ENCODE peak calls at places on chromosome 3, in six cellular contexts. L is heart right ventricle, F is uterus, D is fibroblast of pulmonary artery, U is heart left ventricle, N is breast epithelium. A is an unnamed sample.
A peak's percentile ranks its signal among the peaks of the same experiment; 100 is the strongest.

GRCh38 chr3:99248913-99249312 is 347.4 kb upstream of the DCBLD2 start:
- DNase-seq in L (no peak), F (no peak), D (peak; percentile 31), U (no peak), N (no peak), A (no peak)

GRCh38 chr3:191020730-191021405 is 158.4 kb upstream of the GMNC start:
- DNase-seq in L (no peak), F (no peak), D (peak; percentile 18), U (no peak), N (no peak), A (no peak)

GRCh38 chr3:171835613-171836012 is 7.5 kb upstream of the TMEM212 start:
- DNase-seq in L (no peak), F (no peak), D (no peak), U (no peak), N (no peak), A (no peak)

GRCh38 chr3:44845528-44846520 is 15.9 kb upstream of the TMEM42 start:
- DNase-seq in L (peak; percentile 78), F (peak; percentile 27), D (peak; percentile 88), U (peak; percentile 70), N (no peak), A (no peak)

GRCh38 chr3:945738-946137 is 147.1 kb upstream of the CNTN6 start:
- DNase-seq in L (no peak), F (no peak), D (no peak), U (no peak), N (no peak), A (no peak)

GRCh38 chr3:135229018-135229495 is 434.0 kb downstream of the EPHB1 start:
- DNase-seq in L (peak; percentile 18), F (no peak), D (no peak), U (no peak), N (peak; percentile 49), A (no peak)

GRCh38 chr3:15306979-15307359 is 25.4 kb downstream of the SH3BP5 start:
- DNase-seq in L (no peak), F (no peak), D (no peak), U (no peak), N (no peak), A (no peak)

GRCh38 chr3:70780790-70781189 is 468.4 kb upstream of the MDFIC2 start:
- DNase-seq in L (no peak), F (no peak), D (no peak), U (no peak), N (no peak), A (no peak)

GRCh38 chr3:186824430-186825139 is 17.9 kb upstream of the ADIPOQ start:
- DNase-seq in L (no peak), F (no peak), D (no peak), U (no peak), N (no peak), A (no peak)

GRCh38 chr3:54909236-54909635 is 18.6 kb downstream of the LRTM1 start:
- DNase-seq in L (no peak), F (no peak), D (no peak), U (no peak), N (no peak), A (no peak)

GRCh38 chr3:149506540-149506939 is 32.0 kb downstream of the TM4SF4 start:
- DNase-seq in L (no peak), F (no peak), D (no peak), U (no peak), N (no peak), A (no peak)

GRCh38 chr3:56547486-56547885 is 9.5 kb upstream of the CCDC66 start:
- DNase-seq in L (no peak), F (no peak), D (peak; percentile 17), U (no peak), N (no peak), A (no peak)

GRCh38 chr3:113151475-113152031 is 59.8 kb upstream of the BOC start:
- DNase-seq in L (peak; percentile 11), F (peak; percentile 77), D (peak; percentile 32), U (no peak), N (peak; percentile 27), A (no peak)

GRCh38 chr3:143120716-143121239 is 1.2 kb downstream of the CHST2 start:
- DNase-seq in L (peak; percentile 11), F (no peak), D (peak; percentile 50), U (no peak), N (no peak), A (no peak)

GRCh38 chr3:48928679-48929078 is 10.0 kb downstream of the ARIH2 start:
- DNase-seq in L (no peak), F (no peak), D (peak; percentile 38), U (no peak), N (no peak), A (no peak)

GRCh38 chr3:150349314-150350097 is 58.6 kb upstream of the TSC22D2 start:
- DNase-seq in L (peak; percentile 84), F (no peak), D (no peak), U (peak; percentile 75), N (no peak), A (no peak)

GRCh38 chr3:159263750-159264561 is 462.1 kb downstream of the MFSD1 start:
- DNase-seq in L (peak; percentile 32), F (no peak), D (peak; percentile 69), U (peak; percentile 20), N (no peak), A (no peak)

GRCh38 chr3:159271799-159272512 is 470.1 kb downstream of the MFSD1 start:
- DNase-seq in L (no peak), F (no peak), D (no peak), U (no peak), N (no peak), A (no peak)

GRCh38 chr3:159265705-159266104 is 463.9 kb downstream of the MFSD1 start:
- DNase-seq in L (no peak), F (no peak), D (no peak), U (no peak), N (no peak), A (no peak)

DNA sequence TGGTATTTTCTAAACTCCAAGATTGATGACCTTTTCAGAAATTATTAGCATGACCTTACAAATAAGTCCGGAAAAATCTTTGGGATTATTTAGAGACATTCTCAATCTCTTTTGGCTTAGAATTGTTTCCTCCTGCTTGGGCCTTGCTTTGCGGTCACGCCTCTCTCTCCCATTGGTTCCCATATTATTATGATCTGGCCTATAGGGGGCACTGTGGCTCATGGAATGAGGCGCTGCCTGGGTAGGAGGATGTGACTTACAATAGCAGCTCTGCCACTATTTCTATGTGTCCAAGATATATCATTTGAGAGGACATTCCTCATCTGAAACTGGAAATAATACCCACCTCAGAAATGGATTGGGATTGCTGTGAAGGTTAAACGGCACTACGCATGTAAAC is 464.9 kb downstream of the MFSD1 start:
- DNase-seq in L (no peak), F (no peak), D (peak; percentile 33), U (no peak), N (no peak), A (no peak)
- TF ChIP-seq CTCF in L (peak; percentile 37), F (no peak), D (peak; percentile 13), U (peak; percentile 32), N (no peak), A (no peak)

GRCh38 chr3:123584284-123584987 is 417 bp downstream of the HACD2 start:
- DNase-seq in L (peak; percentile 47), F (no peak), D (peak; percentile 31), U (peak; percentile 71), N (peak; percentile 34), A (no peak)
- TF ChIP-seq CTCF in L (peak; percentile 28), F (no peak), D (no peak), U (peak; percentile 10), N (no peak), A (no peak)

GRCh38 chr3:5769825-5770224 is 582.3 kb downstream of the EDEM1 start:
- DNase-seq in L (no peak), F (no peak), D (no peak), U (no peak), N (no peak), A (no peak)
- TF ChIP-seq CTCF in L (no peak), F (no peak), D (no peak), U (no peak), N (no peak), A (no peak)

GRCh38 chr3:194574639-194575483 is 58.4 kb downstream of the TMEM44 start:
- DNase-seq in L (no peak), F (no peak), D (peak; percentile 82), U (no peak), N (no peak), A (no peak)
- TF ChIP-seq CTCF in L (no peak), F (no peak), D (peak; percentile 45), U (no peak), N (no peak), A (peak; percentile 15)

DNA sequence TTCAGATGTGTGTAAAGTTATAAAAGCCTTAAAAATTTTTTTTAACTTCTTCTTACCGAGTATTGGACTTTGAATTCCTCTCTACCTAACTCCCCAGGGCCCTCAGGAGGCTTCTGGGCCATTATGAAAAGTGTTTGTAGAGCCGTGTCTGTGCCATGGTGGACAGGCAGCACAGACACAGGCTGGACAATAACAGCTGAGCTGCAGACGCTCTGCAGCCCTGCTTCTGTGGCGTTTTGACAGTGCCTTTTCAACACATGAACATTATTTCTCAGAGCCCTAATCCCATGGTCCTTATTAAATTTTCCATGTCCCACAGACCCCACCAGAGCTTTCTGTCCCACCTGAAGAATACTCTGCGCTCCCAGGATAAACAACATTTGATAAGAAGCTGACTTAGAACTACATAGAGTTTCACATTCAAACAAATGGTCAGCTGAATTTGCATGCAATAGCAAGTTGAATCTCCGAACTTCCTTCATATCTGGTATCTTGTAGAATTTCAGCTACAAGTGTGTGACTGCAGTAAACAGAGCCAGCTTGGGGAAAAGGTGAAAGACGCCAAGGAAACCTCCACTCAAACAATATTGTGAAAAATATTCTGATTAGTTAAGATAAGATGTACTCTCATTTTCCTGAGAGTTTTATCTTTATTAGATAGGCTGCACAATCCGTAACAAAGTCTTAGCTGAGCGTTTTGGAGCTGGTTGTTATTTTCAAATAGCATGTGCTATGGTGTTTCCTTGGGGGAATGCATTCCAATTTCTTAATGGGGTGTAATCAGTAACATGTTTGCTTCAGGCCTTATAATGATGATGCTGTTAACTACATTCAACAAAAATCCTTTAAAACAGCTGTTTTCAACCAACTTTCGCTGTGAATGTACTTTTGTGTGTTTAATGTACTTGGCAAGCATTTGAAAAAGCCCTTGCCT is 378.2 kb downstream of the MECOM start:
- DNase-seq in L (no peak), F (no peak), D (peak; percentile 65), U (no peak), N (no peak), A (no peak)
- TF ChIP-seq CTCF in L (no peak), F (no peak), D (no peak), U (no peak), N (no peak), A (no peak)

GRCh38 chr3:36871379-36872126 is 73.3 kb downstream of the TRANK1 start:
- DNase-seq in L (no peak), F (no peak), D (no peak), U (no peak), N (no peak), A (no peak)
- TF ChIP-seq CTCF in L (no peak), F (no peak), D (no peak), U (no peak), N (no peak), A (no peak)